ENCODE peak calls at places on chromosomes 11 and 22, in four cellular contexts. P is Peyer's patch, I is HFF-Myc, O is fibroblast of pulmonary artery. K is an unnamed sample.

GRCh38 chr11:57321388-57321995 is 3.3 kb downstream of the TNKS1BP1 start:
- DNase-seq in P (no peak), O (no peak), I (no peak), K (no peak)

GRCh38 chr11:116257871-116258270 is 514.9 kb downstream of the BUD13 start:
- DNase-seq in I (no peak), O (no peak), P (no peak), K (no peak)

GRCh38 chr11:9003573-9004309 is at the start of gene NRIP3:
- DNase-seq in P (peak), O (peak), I (no peak), K (no peak)

GRCh38 chr22:46040471-46041465 is 63.8 kb upstream of the WNT7B start:
- DNase-seq in O (no peak), P (no peak), I (no peak), K (no peak)

GRCh38 chr22:38513063-38513462 is 7.0 kb upstream of the DDX17 start:
- DNase-seq in I (no peak), P (no peak), O (no peak), K (no peak)

GRCh38 chr11:11985954-11986949 is 22.2 kb downstream of the DKK3 start:
- DNase-seq in O (no peak), P (no peak), I (no peak), K (no peak)

GRCh38 chr11:2899080-2899783 is 13.7 kb upstream of the CDKN1C start:
- DNase-seq in I (no peak), P (no peak), O (no peak), K (no peak)

GRCh38 chr22:47552541-47553205 is 790.2 kb downstream of the TBC1D22A start:
- DNase-seq in O (no peak), I (no peak), P (no peak), K (no peak)

GRCh38 chr11:95977534-95978174 is 53.7 kb upstream of the MTMR2 start:
- DNase-seq in P (no peak), I (no peak), O (peak), K (no peak)

GRCh38 chr11:118417801-118418200 is 16.4 kb downstream of the ATP5MG start:
- DNase-seq in O (no peak), P (no peak), I (no peak), K (no peak)

GRCh38 chr11:126477526-126478275 is 122.2 kb downstream of the ST3GAL4 start:
- DNase-seq in P (no peak), I (no peak), O (no peak), K (no peak)

GRCh38 chr11:44593194-44593593 is 27.7 kb downstream of the CD82 start:
- DNase-seq in P (no peak), O (no peak), I (no peak), K (no peak)

GRCh38 chr11:47916361-47916841 is 64.0 kb upstream of the PTPRJ start:
- DNase-seq in O (peak), P (no peak), I (no peak), K (no peak)

GRCh38 chr11:96095884-96096301 is 172.0 kb upstream of the MTMR2 start:
- DNase-seq in P (no peak), O (no peak), I (no peak), K (no peak)

GRCh38 chr11:50275133-50275532 is 242.5 kb downstream of the OR4C45 start:
- DNase-seq in I (no peak), P (no peak), O (no peak), K (no peak)

GRCh38 chr22:47042861-47043496 is 280.5 kb downstream of the TBC1D22A start:
- DNase-seq in O (no peak), I (no peak), P (no peak), K (no peak)

GRCh38 chr11:2138075-2138435 is 1.1 kb downstream of the IGF2 start:
- DNase-seq in P (no peak), O (no peak), I (no peak), K (no peak)

GRCh38 chr11:63019506-63019905 is 3.9 kb upstream of the SLC22A8 start:
- DNase-seq in I (no peak), O (no peak), P (no peak), K (no peak)

GRCh38 chr11:1793091-1793490 is 29.4 kb upstream of the CTSD start:
- DNase-seq in P (no peak), O (no peak), I (no peak), K (no peak)

GRCh38 chr22:26068571-26068970 is 100.7 kb upstream of the SEZ6L start:
- DNase-seq in O (no peak), I (no peak), P (no peak), K (no peak)

GRCh38 chr11:64100345-64100744 is 64.6 kb downstream of the FLRT1 start:
- DNase-seq in I (no peak), O (no peak), P (peak), K (no peak)

DNA sequence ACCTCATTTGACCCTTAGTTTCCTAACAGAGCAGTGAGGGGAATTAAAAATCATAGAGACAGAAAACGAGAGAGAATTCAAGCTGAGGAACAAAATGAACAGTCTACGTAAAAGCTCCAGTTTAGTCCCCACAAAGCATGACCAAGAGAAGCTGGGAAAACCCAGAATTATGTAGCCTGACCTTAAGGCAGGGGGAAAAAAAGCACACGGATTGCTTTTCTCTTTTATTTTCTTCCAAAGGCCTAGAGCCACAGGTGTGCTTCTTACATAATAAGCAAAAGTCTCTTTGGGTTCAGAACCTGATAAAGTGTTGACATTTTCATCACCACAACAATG is 528 bp upstream of the AMBRA1 start:
- DNase-seq in O (no peak), I (no peak), P (no peak), K (no peak)
- H3K4me3 ChIP-seq in O (peak), I (peak), P (peak), K (peak)

GRCh38 chr22:32478994-32479393 is 4.4 kb downstream of the FBXO7 start:
- DNase-seq in I (no peak), O (no peak), P (no peak), K (no peak)
- H3K4me3 ChIP-seq in I (no peak), O (no peak), P (no peak), K (no peak)

GRCh38 chr22:42437488-42438292 is 5.5 kb upstream of the NFAM1 start:
- DNase-seq in I (no peak), P (peak), O (peak), K (peak)

GRCh38 chr22:42439021-42439420 is 6.8 kb upstream of the NFAM1 start:
- DNase-seq in O (no peak), I (no peak), P (no peak), K (no peak)

GRCh38 chr22:42438293-42438650 is 6.1 kb upstream of the NFAM1 start:
- DNase-seq in O (no peak), I (no peak), P (no peak), K (peak)

GRCh38 chr22:42440728-42441127 is 8.5 kb upstream of the NFAM1 start:
- DNase-seq in I (no peak), P (no peak), O (no peak), K (no peak)

GRCh38 chr22:42439821-42440674 is 7.8 kb upstream of the NFAM1 start:
- DNase-seq in P (no peak), O (peak), I (no peak), K (no peak)
- H3K4me3 ChIP-seq in P (no peak), O (peak), I (no peak), K (no peak)

DNA sequence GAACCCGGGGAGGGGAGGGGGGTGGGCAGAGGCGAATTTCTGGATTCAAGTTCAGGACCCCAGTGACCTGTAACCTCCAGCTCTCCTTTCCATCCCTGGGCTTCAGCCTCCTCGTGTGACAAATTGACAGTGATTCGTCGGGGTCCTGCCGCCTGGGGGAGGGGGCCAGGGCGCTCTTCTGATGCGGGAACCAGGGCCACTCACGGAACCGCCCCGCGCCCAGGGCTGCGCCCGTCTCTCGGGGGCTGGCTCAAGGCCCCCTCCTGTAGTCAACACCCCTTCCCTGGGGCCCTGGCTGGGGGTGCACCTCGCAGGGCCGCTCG is 92.8 kb upstream of the ANO1 start:
- DNase-seq in I (no peak), O (no peak), P (no peak), K (no peak)
- H3K4me3 ChIP-seq in I (no peak), O (no peak), P (peak), K (peak)

DNA sequence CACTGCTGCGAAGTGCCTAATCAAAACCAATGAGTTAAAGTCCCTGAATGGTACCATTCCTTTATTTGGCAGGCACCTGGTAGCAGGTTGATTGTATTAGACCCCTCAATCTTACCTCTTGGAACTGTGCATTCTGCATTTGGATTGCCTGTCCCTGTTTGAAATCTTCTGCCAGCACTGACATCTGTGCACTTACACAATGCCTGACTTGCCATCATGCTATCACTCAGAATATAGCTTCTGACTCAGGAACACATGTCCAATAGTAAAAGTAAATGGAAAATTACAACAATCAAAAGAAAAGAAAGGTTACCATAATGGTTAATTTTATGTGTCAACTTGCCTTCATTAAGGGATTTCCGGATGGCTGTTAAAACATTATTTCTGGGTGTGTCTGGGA is 366.0 kb upstream of the PDGFD start:
- DNase-seq in I (no peak), P (no peak), O (no peak), K (no peak)
- H3K4me3 ChIP-seq in I (no peak), P (no peak), O (no peak), K (no peak)

DNA sequence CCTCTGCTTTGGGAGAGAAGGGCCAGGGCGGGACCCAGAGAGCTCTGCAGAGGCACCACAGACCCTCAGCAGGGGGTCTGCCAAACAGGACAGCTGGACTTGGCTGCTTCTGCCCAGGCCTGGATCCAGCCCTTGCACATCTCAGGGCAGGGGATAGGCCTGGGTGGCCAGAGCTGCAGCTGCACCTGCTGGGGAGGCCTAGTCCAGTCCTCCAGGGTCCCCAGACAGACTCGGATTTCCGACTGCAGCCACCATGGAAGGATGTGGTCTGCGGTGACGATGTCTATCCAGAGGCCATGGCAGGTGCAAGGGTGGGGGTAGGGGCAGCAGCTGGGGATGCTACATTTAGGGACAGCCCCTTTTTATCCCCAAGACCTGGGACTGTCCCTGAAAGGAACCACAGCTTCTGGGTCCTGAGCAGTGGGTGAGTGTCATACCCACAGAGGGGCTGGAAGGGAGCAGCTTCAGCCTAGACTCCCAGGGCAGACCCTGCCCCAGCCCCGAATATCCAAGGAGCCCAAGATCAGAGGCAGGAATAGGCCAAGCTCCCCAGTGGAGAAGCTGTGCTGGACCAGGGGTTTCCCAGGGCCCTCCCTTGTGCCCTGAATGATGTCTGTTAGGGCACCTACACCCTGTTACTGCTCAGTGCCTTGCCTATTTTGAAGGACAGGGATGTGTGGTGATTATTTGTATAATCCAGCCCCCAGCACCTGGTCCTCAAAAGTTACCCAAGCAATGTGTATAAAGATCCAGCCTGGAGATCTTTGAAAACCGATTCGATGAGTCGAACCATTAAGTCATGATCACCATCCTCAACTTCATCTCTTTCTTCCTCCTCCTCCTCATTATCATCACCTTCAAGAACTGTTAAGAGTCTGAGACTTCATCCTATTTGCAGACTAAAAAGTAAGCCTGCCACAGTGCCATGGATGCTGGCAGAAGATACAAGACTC is 2.5 kb upstream of the IGLL5 start:
- DNase-seq in I (no peak), O (no peak), P (peak), K (no peak)
- H3K4me3 ChIP-seq in I (no peak), O (no peak), P (no peak), K (no peak)

GRCh38 chr11:115214644-115215305 is 289.4 kb downstream of the CADM1 start:
- DNase-seq in I (no peak), P (no peak), O (no peak), K (no peak)

GRCh38 chr11:115217726-115218311 is 286.4 kb downstream of the CADM1 start:
- DNase-seq in I (no peak), P (no peak), O (no peak), K (no peak)

GRCh38 chr11:115219378-115219777 is 284.8 kb downstream of the CADM1 start:
- DNase-seq in I (no peak), P (no peak), O (no peak), K (no peak)

GRCh38 chr11:115213007-115213406 is 291.2 kb downstream of the CADM1 start:
- DNase-seq in I (no peak), P (no peak), O (no peak), K (no peak)

DNA sequence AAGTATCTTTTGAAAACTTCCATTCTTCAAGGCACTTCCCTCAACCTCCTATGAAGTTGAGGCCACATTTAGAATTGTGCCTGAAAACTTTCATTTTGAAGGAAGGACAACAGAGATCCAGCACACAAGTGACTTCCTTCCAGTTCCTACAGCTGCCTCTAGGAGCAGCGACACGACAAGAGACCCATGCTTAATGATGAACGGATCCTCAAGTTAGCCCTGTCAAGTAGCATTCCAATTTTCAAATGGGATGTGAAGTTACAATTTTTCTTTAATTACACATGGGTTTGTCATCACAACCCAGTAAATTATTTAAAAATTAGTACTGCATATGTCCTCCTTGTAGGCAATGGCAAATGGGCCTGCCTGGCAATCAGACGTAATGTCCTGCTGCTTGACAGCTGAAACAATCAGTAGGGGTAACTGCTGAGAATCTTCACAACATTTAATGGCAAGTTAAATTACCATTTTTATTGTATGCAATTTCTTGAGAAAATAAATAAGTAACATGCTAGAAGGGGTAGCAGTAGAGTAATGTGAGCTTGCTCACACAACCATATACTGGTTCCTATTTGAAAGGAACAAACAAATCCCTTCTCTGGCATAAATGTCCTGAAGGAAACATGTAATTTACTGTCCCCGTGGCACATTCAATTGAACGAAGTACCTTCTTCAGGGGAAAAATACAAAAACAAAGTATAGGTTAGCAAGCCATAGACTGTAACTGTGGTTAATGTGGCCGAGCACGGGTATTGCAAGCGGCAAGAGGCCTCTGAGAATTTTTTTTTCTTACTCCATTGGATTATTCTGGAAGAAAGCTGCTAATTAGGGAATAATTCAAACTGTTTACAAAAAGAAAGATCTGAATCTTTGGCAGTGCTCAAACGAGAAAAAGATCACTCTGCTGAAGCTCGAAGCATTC is 288.3 kb downstream of the CADM1 start:
- DNase-seq in O (no peak), I (no peak), P (no peak), K (no peak)
- H3K4me3 ChIP-seq in O (no peak), I (no peak), P (no peak), K (no peak)

GRCh38 chr11:76666408-76666807 is 4.1 kb downstream of the LRRC32 start:
- DNase-seq in O (peak), P (no peak), I (no peak), K (no peak)
- H3K4me3 ChIP-seq in O (no peak), P (no peak), I (no peak), K (no peak)

DNA sequence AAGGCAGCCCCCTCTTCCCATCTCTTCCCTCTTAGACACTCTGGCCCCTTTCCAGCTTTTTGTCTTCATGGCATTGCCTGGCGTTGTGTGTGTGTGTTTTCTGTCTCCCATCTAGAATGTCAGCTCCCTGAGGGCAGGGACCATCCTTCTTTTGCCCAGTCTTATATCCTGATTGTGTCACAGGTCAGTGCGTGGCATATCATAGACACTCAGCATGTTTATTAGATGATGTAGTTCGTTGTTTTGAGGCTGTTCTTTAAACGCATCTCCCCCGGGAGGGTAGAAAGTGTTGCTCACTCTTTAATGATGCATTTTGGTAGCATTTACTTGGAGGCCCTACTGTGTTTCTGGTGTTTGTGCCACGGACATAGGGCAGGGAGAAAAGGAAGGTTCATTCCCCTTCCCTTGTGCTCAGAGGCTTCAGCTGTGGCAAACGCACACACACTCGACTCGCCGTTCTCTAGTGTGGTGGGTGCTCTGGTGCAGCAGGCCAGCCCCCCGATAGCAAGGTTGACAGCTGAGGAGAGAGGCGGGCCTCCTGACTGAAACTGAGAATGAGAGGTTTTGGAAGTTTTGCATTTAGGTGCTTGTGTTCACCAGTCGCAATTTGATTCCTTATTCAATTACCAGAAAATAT is 60.2 kb downstream of the TNRC6B start:
- DNase-seq in P (no peak), I (no peak), O (no peak), K (no peak)
- H3K4me3 ChIP-seq in P (no peak), I (no peak), O (no peak), K (no peak)

K was measured in NT2/D1.